ENCODE peak calls at places on chromosomes 6 and 20, in ten cellular contexts. X is iPS-NIHi11; G is esophagus squamous epithelium; H is dorsolateral prefrontal cortex; I is HT-29; P is NCI-H460; E is activated naive CD4-positive, alpha-beta T cell treated with anti-CD3 and anti-CD28 coated beads, Interleukin-2, amount 10 ng/mL, durations not matched to agents 7 days and 5 days; T is Jurkat, Clone E6-1; J is fibroblast of mammary gland; V is sciatic nerve. C is an unnamed sample.

GRCh38 chr6:73614802-73615201 is 39.0 kb downstream of the SLC17A5 start:
- DNase-seq in V (no peak), J (no peak), H (no peak), T (no peak), X (no peak), G (no peak), P (no peak), I (no peak), E (no peak), C (no peak)

GRCh38 chr6:16514249-16514648 is 247.0 kb downstream of the ATXN1 start:
- DNase-seq in X (peak; percentile 47), G (no peak), E (peak; percentile 45), H (no peak), V (no peak), T (peak; percentile 83), P (peak; percentile 13), J (peak; percentile 65), I (peak; percentile 45), C (peak; percentile 40)

GRCh38 chr6:3612341-3613041 is 139.0 kb downstream of the PXDC1 start:
- DNase-seq in E (no peak), X (no peak), H (no peak), V (no peak), I (peak; percentile 74), J (peak; percentile 96), P (peak; percentile 60), G (no peak), T (no peak), C (peak; percentile 55)

GRCh38 chr6:133646021-133646682 is 242.8 kb upstream of the TCF21 start:
- DNase-seq in T (no peak), P (peak; percentile 53), J (peak; percentile 75), E (no peak), X (no peak), I (peak; percentile 20), V (no peak), G (no peak), H (no peak), C (no peak)

GRCh38 chr6:105810105-105810921 is 275.8 kb upstream of the PRDM1 start:
- DNase-seq in H (no peak), E (peak; percentile 73), T (peak; percentile 98), J (peak; percentile 92), P (peak; percentile 64), X (no peak), V (no peak), I (peak; percentile 50), G (no peak), C (no peak)

GRCh38 chr20:13718161-13718560 is 66.6 kb downstream of the ESF1 start:
- DNase-seq in V (no peak), J (no peak), G (no peak), I (no peak), E (no peak), H (no peak), T (no peak), P (no peak), X (no peak), C (no peak)

GRCh38 chr6:37570801-37571200 is 71.1 kb upstream of the CCDC167 start:
- DNase-seq in E (no peak), V (no peak), T (no peak), X (peak; percentile 70), J (no peak), G (no peak), I (no peak), P (no peak), H (no peak), C (no peak)

GRCh38 chr20:36988494-36988966 is 37.0 kb upstream of the SAMHD1 start:
- DNase-seq in H (no peak), G (no peak), X (no peak), T (no peak), V (no peak), I (no peak), J (peak; percentile 29), E (peak; percentile 34), P (no peak), C (no peak)

GRCh38 chr6:144415835-144416237 is 130.7 kb downstream of the UTRN start:
- DNase-seq in P (no peak), I (no peak), V (no peak), J (peak; percentile 96), X (no peak), T (no peak), E (no peak), H (no peak), G (no peak), C (no peak)

GRCh38 chr6:132568611-132569010 is 1.5 kb upstream of the TAAR6 start:
- DNase-seq in G (no peak), P (no peak), T (no peak), V (no peak), H (no peak), J (no peak), E (no peak), I (no peak), X (no peak), C (no peak)

GRCh38 chr20:43915209-43916072 is 789 bp downstream of the TOX2 start:
- DNase-seq in H (no peak), X (peak; percentile 51), J (peak; percentile 14), P (no peak), V (no peak), E (peak; percentile 41), I (no peak), G (no peak), T (no peak), C (no peak)

GRCh38 chr6:53615633-53616449 is 49.7 kb downstream of the KLHL31 start:
- DNase-seq in H (no peak), P (peak; percentile 87), J (peak; percentile 86), G (no peak), E (no peak), I (peak; percentile 91), T (no peak), X (no peak), V (no peak), C (no peak)

GRCh38 chr6:130958468-130958867 is 104.6 kb downstream of the EPB41L2 start:
- DNase-seq in J (no peak), I (no peak), T (no peak), P (no peak), E (no peak), G (no peak), V (no peak), H (no peak), X (no peak), C (no peak)

GRCh38 chr6:166826264-166826663 is 130.1 kb downstream of the RNASET2 start:
- DNase-seq in J (no peak), E (no peak), P (no peak), I (no peak), V (no peak), H (no peak), T (no peak), G (no peak), X (no peak), C (no peak)

GRCh38 chr20:7971536-7972285 is 31.5 kb upstream of the HAO1 start:
- DNase-seq in P (no peak), E (no peak), T (no peak), J (peak; percentile 28), I (no peak), H (no peak), X (no peak), G (no peak), V (no peak), C (no peak)

GRCh38 chr6:15148356-15149058 is 97.4 kb upstream of the JARID2 start:
- DNase-seq in X (peak; percentile 28), P (no peak), J (peak; percentile 86), G (no peak), E (no peak), H (peak; percentile 81), V (no peak), T (no peak), I (no peak), C (no peak)

C was measured in HAP-1.